ENCODE peak calls at places on chromosomes 11 and 22, in five cellular contexts. O is kidney tubule cell; L is stimulated activated naive CD8-positive, alpha-beta T cell treated with anti-CD3 and anti-CD28 coated beads, Interleukin-15, amount 100 ng/mL, for 72 hours; R is activated gamma-delta T cell treated with anti-CD3 and anti-CD28 coated beads, Interleukin-2, amount 50 U/mL, for 16 hours; W is AG04450. X is an unnamed sample.

GRCh38 chr11:61071208-61071681 is 31.0 kb upstream of the CD5 start:
- DNase-seq in W (no peak), O (no peak), R (peak), L (peak), X (peak)

GRCh38 chr11:95849087-95849825 is 59.0 kb downstream of the CEP57 start:
- DNase-seq in L (no peak), R (no peak), O (peak), W (no peak), X (no peak)

GRCh38 chr11:128814856-128815705 is 52.0 kb downstream of the KCNJ1 start:
- DNase-seq in R (no peak), L (no peak), O (peak), W (peak), X (no peak)

GRCh38 chr11:73203790-73204189 is 14.3 kb upstream of the P2RY2 start:
- DNase-seq in R (no peak), L (no peak), O (no peak), W (no peak), X (no peak)

GRCh38 chr22:43272869-43273318 is 70.3 kb downstream of the SCUBE1 start:
- DNase-seq in W (no peak), R (no peak), L (no peak), O (no peak), X (no peak)

GRCh38 chr11:86637976-86638375 is 34.4 kb downstream of the ME3 start:
- DNase-seq in O (peak), L (peak), R (no peak), W (no peak), X (no peak)

GRCh38 chr11:64250875-64251721 is at the start of gene PLCB3:
- DNase-seq in R (peak), W (no peak), L (peak), O (peak), X (peak)

GRCh38 chr11:61951484-61952135 is 1.5 kb downstream of the BEST1 start:
- DNase-seq in L (no peak), O (no peak), R (no peak), W (no peak), X (no peak)

GRCh38 chr11:12482839-12483238 is 105.5 kb downstream of the PARVA start:
- DNase-seq in L (no peak), R (no peak), O (no peak), W (no peak), X (no peak)

GRCh38 chr11:6357222-6357621 is 33.1 kb upstream of the SMPD1 start:
- DNase-seq in O (peak), W (peak), R (no peak), L (peak), X (peak)

GRCh38 chr22:43402128-43402527 is 9.7 kb upstream of the MPPED1 start:
- DNase-seq in L (no peak), O (no peak), W (no peak), R (no peak), X (no peak)

GRCh38 chr11:3822312-3822711 is 14.0 kb downstream of the PGAP2 start:
- DNase-seq in O (no peak), L (no peak), W (no peak), R (no peak), X (no peak)

GRCh38 chr11:119671561-119672015 is 57.4 kb downstream of the NECTIN1 start:
- DNase-seq in W (peak), R (no peak), L (no peak), O (no peak), X (no peak)

GRCh38 chr11:43130616-43131015 is 181.2 kb upstream of the API5 start:
- DNase-seq in O (no peak), R (no peak), W (no peak), L (no peak), X (no peak)

GRCh38 chr22:27068121-27068520 is 410.7 kb downstream of the MIAT start:
- DNase-seq in R (no peak), W (no peak), O (no peak), L (no peak), X (no peak)

GRCh38 chr11:1087279-1087960 is 12.7 kb downstream of the MUC2 start:
- DNase-seq in R (no peak), O (no peak), L (no peak), W (no peak), X (no peak)

GRCh38 chr11:83895516-83895915 is 609.3 kb upstream of the CCDC90B start:
- DNase-seq in W (no peak), L (no peak), O (peak), R (no peak), X (no peak)

GRCh38 chr11:75637998-75638397 is 30.8 kb downstream of the MAP6 start:
- DNase-seq in W (no peak), L (no peak), R (no peak), O (no peak), X (no peak)